ENCODE peak calls at places on chromosome 17, in ten cellular contexts. One of them, this sample, is unnamed.

GRCh38 chr17:27247958-27248342 is 46.0 kb upstream of the WSB1 start:
- DNase-seq in A549: no peak
- DNase-seq in mammary epithelial cell: no peak
- DNase-seq in pancreas: no peak
- DNase-seq in CD4-positive, alpha-beta T cell: no peak
- DNase-seq in foreskin keratinocyte: no peak
- DNase-seq in neural progenitor cell: no peak
- DNase-seq in astrocyte: no peak
- DNase-seq in right lobe of liver: no peak
- DNase-seq in colonic mucosa: no peak
- DNase-seq in this sample: no peak

GRCh38 chr17:4856937-4857314 is 23.8 kb downstream of the MINK1 start:
- DNase-seq in A549: no peak
- DNase-seq in mammary epithelial cell: no peak
- DNase-seq in pancreas: no peak
- DNase-seq in CD4-positive, alpha-beta T cell: no peak
- DNase-seq in foreskin keratinocyte: no peak
- DNase-seq in neural progenitor cell: no peak
- DNase-seq in astrocyte: no peak
- DNase-seq in right lobe of liver: no peak
- DNase-seq in colonic mucosa: no peak
- DNase-seq in this sample: no peak

GRCh38 chr17:3710951-3711383 is 12.7 kb upstream of the HASPIN start:
- DNase-seq in A549: no peak
- DNase-seq in mammary epithelial cell: peak; percentile 52
- DNase-seq in pancreas: no peak
- DNase-seq in CD4-positive, alpha-beta T cell: peak; percentile 32
- DNase-seq in foreskin keratinocyte: peak; percentile 36
- DNase-seq in neural progenitor cell: no peak
- DNase-seq in astrocyte: peak; percentile 63
- DNase-seq in right lobe of liver: no peak
- DNase-seq in colonic mucosa: no peak
- DNase-seq in this sample: peak; percentile 36

GRCh38 chr17:4625181-4625601 is 16.3 kb downstream of the ALOX15 start:
- DNase-seq in A549: no peak
- DNase-seq in mammary epithelial cell: no peak
- DNase-seq in pancreas: no peak
- DNase-seq in CD4-positive, alpha-beta T cell: no peak
- DNase-seq in foreskin keratinocyte: no peak
- DNase-seq in neural progenitor cell: no peak
- DNase-seq in astrocyte: peak; percentile 8
- DNase-seq in right lobe of liver: no peak
- DNase-seq in colonic mucosa: no peak
- DNase-seq in this sample: no peak

GRCh38 chr17:9839433-9839832 is 13.7 kb downstream of the GLP2R start:
- DNase-seq in A549: peak; percentile 58
- DNase-seq in mammary epithelial cell: no peak
- DNase-seq in pancreas: no peak
- DNase-seq in CD4-positive, alpha-beta T cell: no peak
- DNase-seq in foreskin keratinocyte: no peak
- DNase-seq in neural progenitor cell: no peak
- DNase-seq in astrocyte: no peak
- DNase-seq in right lobe of liver: no peak
- DNase-seq in colonic mucosa: no peak
- DNase-seq in this sample: no peak

GRCh38 chr17:42288985-42289862 is 926 bp downstream of the STAT5A start:
- DNase-seq in A549: no peak
- DNase-seq in mammary epithelial cell: no peak
- DNase-seq in pancreas: peak; percentile 61
- DNase-seq in CD4-positive, alpha-beta T cell: peak; percentile 31
- DNase-seq in foreskin keratinocyte: no peak
- DNase-seq in neural progenitor cell: no peak
- DNase-seq in astrocyte: no peak
- DNase-seq in right lobe of liver: peak; percentile 73
- DNase-seq in colonic mucosa: peak; percentile 66
- DNase-seq in this sample: no peak

GRCh38 chr17:12318614-12319266 is 298.1 kb downstream of the MAP2K4 start:
- DNase-seq in A549: no peak
- DNase-seq in mammary epithelial cell: no peak
- DNase-seq in pancreas: no peak
- DNase-seq in CD4-positive, alpha-beta T cell: no peak
- DNase-seq in foreskin keratinocyte: no peak
- DNase-seq in neural progenitor cell: no peak
- DNase-seq in astrocyte: no peak
- DNase-seq in right lobe of liver: no peak
- DNase-seq in colonic mucosa: no peak
- DNase-seq in this sample: no peak

GRCh38 chr17:38559025-38559879 is 46.5 kb downstream of the SRCIN1 start:
- DNase-seq in A549: peak; percentile 98
- DNase-seq in mammary epithelial cell: peak; percentile 90
- DNase-seq in pancreas: peak; percentile 95
- DNase-seq in CD4-positive, alpha-beta T cell: peak; percentile 77
- DNase-seq in foreskin keratinocyte: peak; percentile 85
- DNase-seq in neural progenitor cell: peak; percentile 96
- DNase-seq in astrocyte: peak; percentile 7
- DNase-seq in right lobe of liver: peak; percentile 97
- DNase-seq in colonic mucosa: peak; percentile 94
- DNase-seq in this sample: peak; percentile 96

GRCh38 chr17:37848690-37849616 is 75.3 kb upstream of the TBC1D3K start:
- DNase-seq in A549: peak; percentile 86
- DNase-seq in mammary epithelial cell: peak; percentile 93
- DNase-seq in pancreas: no peak
- DNase-seq in CD4-positive, alpha-beta T cell: no peak
- DNase-seq in foreskin keratinocyte: peak; percentile 89
- DNase-seq in neural progenitor cell: no peak
- DNase-seq in astrocyte: peak; percentile 90
- DNase-seq in right lobe of liver: no peak
- DNase-seq in colonic mucosa: no peak
- DNase-seq in this sample: peak; percentile 64

GRCh38 chr17:56629450-56630187 is 36.1 kb downstream of the NOG start:
- DNase-seq in A549: peak; percentile 77
- DNase-seq in mammary epithelial cell: no peak
- DNase-seq in pancreas: no peak
- DNase-seq in CD4-positive, alpha-beta T cell: no peak
- DNase-seq in foreskin keratinocyte: peak; percentile 15
- DNase-seq in neural progenitor cell: peak; percentile 69
- DNase-seq in astrocyte: no peak
- DNase-seq in right lobe of liver: no peak
- DNase-seq in colonic mucosa: no peak
- DNase-seq in this sample: peak; percentile 33

GRCh38 chr17:18035704-18036103 is 3.3 kb downstream of the ATPAF2 start:
- DNase-seq in A549: no peak
- DNase-seq in mammary epithelial cell: no peak
- DNase-seq in pancreas: no peak
- DNase-seq in CD4-positive, alpha-beta T cell: no peak
- DNase-seq in foreskin keratinocyte: no peak
- DNase-seq in neural progenitor cell: no peak
- DNase-seq in astrocyte: no peak
- DNase-seq in right lobe of liver: no peak
- DNase-seq in colonic mucosa: no peak
- DNase-seq in this sample: no peak

GRCh38 chr17:71828182-71828596 is 292.6 kb upstream of the SOX9 start:
- DNase-seq in A549: no peak
- DNase-seq in mammary epithelial cell: peak; percentile 13
- DNase-seq in pancreas: no peak
- DNase-seq in CD4-positive, alpha-beta T cell: no peak
- DNase-seq in foreskin keratinocyte: peak; percentile 17
- DNase-seq in neural progenitor cell: peak; percentile 96
- DNase-seq in astrocyte: peak; percentile 75
- DNase-seq in right lobe of liver: no peak
- DNase-seq in colonic mucosa: no peak
- DNase-seq in this sample: no peak

GRCh38 chr17:77118251-77118928 is 22.4 kb upstream of the SEC14L1 start:
- DNase-seq in A549: no peak
- DNase-seq in mammary epithelial cell: no peak
- DNase-seq in pancreas: no peak
- DNase-seq in CD4-positive, alpha-beta T cell: no peak
- DNase-seq in foreskin keratinocyte: peak; percentile 63
- DNase-seq in neural progenitor cell: no peak
- DNase-seq in astrocyte: no peak
- DNase-seq in right lobe of liver: no peak
- DNase-seq in colonic mucosa: no peak
- DNase-seq in this sample: peak; percentile 48

GRCh38 chr17:4172356-4172755 is 29.4 kb downstream of the CYB5D2 start:
- DNase-seq in A549: no peak
- DNase-seq in mammary epithelial cell: no peak
- DNase-seq in pancreas: no peak
- DNase-seq in CD4-positive, alpha-beta T cell: no peak
- DNase-seq in foreskin keratinocyte: no peak
- DNase-seq in neural progenitor cell: no peak
- DNase-seq in astrocyte: no peak
- DNase-seq in right lobe of liver: peak; percentile 39
- DNase-seq in colonic mucosa: no peak
- DNase-seq in this sample: no peak

GRCh38 chr17:12395733-12396354 is 269.8 kb upstream of the MYOCD start:
- DNase-seq in A549: peak; percentile 34
- DNase-seq in mammary epithelial cell: no peak
- DNase-seq in pancreas: no peak
- DNase-seq in CD4-positive, alpha-beta T cell: no peak
- DNase-seq in foreskin keratinocyte: no peak
- DNase-seq in neural progenitor cell: peak; percentile 49
- DNase-seq in astrocyte: no peak
- DNase-seq in right lobe of liver: no peak
- DNase-seq in colonic mucosa: peak; percentile 23
- DNase-seq in this sample: no peak

GRCh38 chr17:7893226-7893880 is 4.8 kb downstream of the CHD3 start:
- DNase-seq in A549: no peak
- DNase-seq in mammary epithelial cell: no peak
- DNase-seq in pancreas: no peak
- DNase-seq in CD4-positive, alpha-beta T cell: no peak
- DNase-seq in foreskin keratinocyte: no peak
- DNase-seq in neural progenitor cell: no peak
- DNase-seq in astrocyte: no peak
- DNase-seq in right lobe of liver: no peak
- DNase-seq in colonic mucosa: no peak
- DNase-seq in this sample: no peak

GRCh38 chr17:44389723-44390202 is 314 bp upstream of the ITGA2B start:
- DNase-seq in A549: no peak
- DNase-seq in mammary epithelial cell: no peak
- DNase-seq in pancreas: no peak
- DNase-seq in CD4-positive, alpha-beta T cell: no peak
- DNase-seq in foreskin keratinocyte: no peak
- DNase-seq in neural progenitor cell: no peak
- DNase-seq in astrocyte: no peak
- DNase-seq in right lobe of liver: no peak
- DNase-seq in colonic mucosa: no peak
- DNase-seq in this sample: no peak

GRCh38 chr17:17624776-17625175 is 33.3 kb upstream of the PEMT start:
- DNase-seq in A549: no peak
- DNase-seq in mammary epithelial cell: no peak
- DNase-seq in pancreas: no peak
- DNase-seq in CD4-positive, alpha-beta T cell: no peak
- DNase-seq in foreskin keratinocyte: no peak
- DNase-seq in neural progenitor cell: no peak
- DNase-seq in astrocyte: no peak
- DNase-seq in right lobe of liver: no peak
- DNase-seq in colonic mucosa: no peak
- DNase-seq in this sample: no peak

DNA sequence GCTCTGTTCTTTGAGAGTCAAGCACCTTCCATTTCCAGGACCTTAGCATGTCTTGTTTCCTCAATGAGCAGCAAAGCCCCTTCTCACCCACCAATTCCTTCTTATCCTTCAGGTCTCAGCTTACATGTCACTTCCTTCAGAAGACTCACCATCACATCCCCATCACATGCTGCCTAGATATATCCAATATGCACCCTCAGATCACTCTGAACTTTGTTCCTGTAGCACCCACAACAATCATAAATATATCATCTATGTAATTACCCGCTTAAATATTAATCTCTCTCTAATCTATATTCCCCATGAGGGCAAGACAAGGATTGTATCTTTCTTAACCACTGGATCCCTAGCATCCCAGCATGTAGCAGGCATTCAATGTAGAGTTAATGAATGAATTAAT is 30.4 kb downstream of the KANSL1 start:
- DNase-seq in A549: no peak
- DNase-seq in mammary epithelial cell: no peak
- DNase-seq in pancreas: no peak
- DNase-seq in CD4-positive, alpha-beta T cell: no peak
- DNase-seq in foreskin keratinocyte: no peak
- DNase-seq in neural progenitor cell: no peak
- DNase-seq in astrocyte: no peak
- DNase-seq in right lobe of liver: no peak
- DNase-seq in colonic mucosa: no peak
- DNase-seq in this sample: no peak
- H3K27ac ChIP-seq in A549: no peak overlapping the region
- H3K27ac ChIP-seq in mammary epithelial cell: peak overlapping the region; percentile 1
- H3K27ac ChIP-seq in pancreas: no peak overlapping the region
- H3K27ac ChIP-seq in CD4-positive, alpha-beta T cell: no peak overlapping the region
- H3K27ac ChIP-seq in foreskin keratinocyte: no peak overlapping the region
- H3K27ac ChIP-seq in neural progenitor cell: no peak overlapping the region
- H3K27ac ChIP-seq in astrocyte: no peak overlapping the region
- H3K27ac ChIP-seq in right lobe of liver: no peak overlapping the region
- H3K27ac ChIP-seq in colonic mucosa: no peak overlapping the region
- H3K27ac ChIP-seq in this sample: no peak overlapping the region

GRCh38 chr17:68512247-68512966 is at the start of gene PRKAR1A:
- DNase-seq in A549: peak; percentile 97
- DNase-seq in mammary epithelial cell: peak; percentile 93
- DNase-seq in pancreas: peak; percentile 97
- DNase-seq in CD4-positive, alpha-beta T cell: peak; percentile 91
- DNase-seq in foreskin keratinocyte: peak; percentile 92
- DNase-seq in neural progenitor cell: peak; percentile 98
- DNase-seq in astrocyte: peak; percentile 90
- DNase-seq in right lobe of liver: peak; percentile 98
- DNase-seq in colonic mucosa: peak; percentile 97
- DNase-seq in this sample: peak; percentile 95
- TF ChIP-seq CTCF in A549: no peak
- TF ChIP-seq CTCF in mammary epithelial cell: no peak
- TF ChIP-seq CTCF in pancreas: no peak
- TF ChIP-seq CTCF in CD4-positive, alpha-beta T cell: no peak
- TF ChIP-seq CTCF in foreskin keratinocyte: peak; percentile 1
- TF ChIP-seq CTCF in neural progenitor cell: peak; percentile 5
- TF ChIP-seq CTCF in astrocyte: no peak
- TF ChIP-seq CTCF in right lobe of liver: no peak
- TF ChIP-seq CTCF in colonic mucosa: no peak
- TF ChIP-seq CTCF in this sample: no peak

GRCh38 chr17:81885869-81886548 is 5.4 kb downstream of the ALYREF start:
- DNase-seq in A549: no peak
- DNase-seq in mammary epithelial cell: no peak
- DNase-seq in pancreas: no peak
- DNase-seq in CD4-positive, alpha-beta T cell: no peak
- DNase-seq in foreskin keratinocyte: no peak
- DNase-seq in neural progenitor cell: no peak
- DNase-seq in astrocyte: peak; percentile 55
- DNase-seq in right lobe of liver: no peak
- DNase-seq in colonic mucosa: no peak
- DNase-seq in this sample: no peak
- H3K27ac ChIP-seq in A549: no peak overlapping the region
- H3K27ac ChIP-seq in mammary epithelial cell: no peak overlapping the region
- H3K27ac ChIP-seq in pancreas: no peak overlapping the region
- H3K27ac ChIP-seq in CD4-positive, alpha-beta T cell: no peak overlapping the region
- H3K27ac ChIP-seq in foreskin keratinocyte: no peak overlapping the region
- H3K27ac ChIP-seq in neural progenitor cell: no peak overlapping the region
- H3K27ac ChIP-seq in astrocyte: peak overlapping the region; percentile 26
- H3K27ac ChIP-seq in right lobe of liver: no peak overlapping the region
- H3K27ac ChIP-seq in colonic mucosa: no peak overlapping the region
- H3K27ac ChIP-seq in this sample: peak overlapping the region; percentile 98

DNA sequence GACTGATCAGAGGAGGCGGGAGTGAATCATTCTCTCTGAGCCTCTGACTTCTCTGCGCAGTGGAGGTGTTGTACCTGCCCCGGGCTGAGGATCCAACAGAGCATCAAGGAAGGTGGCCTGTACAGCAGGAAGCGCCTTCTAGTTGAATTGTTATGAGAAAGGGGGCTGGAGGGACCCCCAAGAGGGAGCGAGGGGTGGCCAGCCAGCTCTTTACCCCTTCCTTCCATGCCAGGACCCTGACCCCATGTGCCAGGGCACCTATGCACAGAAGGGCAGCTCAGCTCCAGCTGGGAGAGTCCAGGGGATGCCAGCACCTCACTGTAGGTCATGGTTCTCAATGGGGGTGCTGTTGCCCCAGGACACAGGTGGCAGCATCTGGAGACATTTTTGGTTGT is 149.3 kb downstream of the SDK2 start:
- DNase-seq in A549: no peak
- DNase-seq in mammary epithelial cell: no peak
- DNase-seq in pancreas: no peak
- DNase-seq in CD4-positive, alpha-beta T cell: no peak
- DNase-seq in foreskin keratinocyte: no peak
- DNase-seq in neural progenitor cell: no peak
- DNase-seq in astrocyte: no peak
- DNase-seq in right lobe of liver: no peak
- DNase-seq in colonic mucosa: no peak
- DNase-seq in this sample: no peak
- TF ChIP-seq CTCF in A549: no peak
- TF ChIP-seq CTCF in mammary epithelial cell: no peak
- TF ChIP-seq CTCF in pancreas: no peak
- TF ChIP-seq CTCF in CD4-positive, alpha-beta T cell: no peak
- TF ChIP-seq CTCF in foreskin keratinocyte: no peak
- TF ChIP-seq CTCF in neural progenitor cell: no peak
- TF ChIP-seq CTCF in astrocyte: no peak
- TF ChIP-seq CTCF in right lobe of liver: no peak
- TF ChIP-seq CTCF in colonic mucosa: no peak
- TF ChIP-seq CTCF in this sample: no peak

This sample was measured in RWPE1.